ENCODE peak calls at places on chromosomes 7 and 10, in eight cellular contexts. J is neural crest cell; A is HEK293T; G is activated T-helper 2 cell treated with anti-CD3 and anti-CD28 coated beads, Interferon-gamma antibody, Interleukin-2, Interleukin-4, amounts not matched to agents 10 μg/mL and 5 μg/mL and 100 μg/mL, durations not matched to agents 14 hours and 24 hours and 36 hours; F is fibroblast of pulmonary artery; Y is CD4-positive, alpha-beta T cell; M is activated CD8-positive, alpha-beta memory T cell treated with anti-CD3 and anti-CD28 coated beads for 48 hours; D is activated naive CD4-positive, alpha-beta T cell. Q is an unnamed sample.

GRCh38 chr10:27658788-27659187 is 86.8 kb downstream of the MKX start:
- DNase-seq in J (no peak), A (no peak), G (no peak), F (no peak), Y (no peak), M (no peak), D (no peak), Q (no peak)

GRCh38 chr10:30759423-30759822 is 129.9 kb upstream of the LYZL2 start:
- DNase-seq in J (no peak), A (no peak), G (no peak), F (no peak), Y (no peak), M (no peak), D (no peak), Q (no peak)

GRCh38 chr10:113316506-113316905 is 236.3 kb upstream of the HABP2 start:
- DNase-seq in J (no peak), A (no peak), G (no peak), F (no peak), Y (no peak), M (no peak), D (no peak), Q (no peak)

GRCh38 chr7:8277394-8277982 is 15.5 kb upstream of the ICA1 start:
- DNase-seq in J (no peak), A (peak), G (no peak), F (no peak), Y (no peak), M (no peak), D (no peak), Q (no peak)

GRCh38 chr10:58266003-58266825 is 1.5 kb downstream of the IPMK start:
- DNase-seq in J (no peak), A (no peak), G (peak), F (peak), Y (no peak), M (no peak), D (no peak), Q (peak)

GRCh38 chr7:87202705-87203104 is 16.8 kb downstream of the TMEM243 start:
- DNase-seq in J (no peak), A (no peak), G (no peak), F (no peak), Y (no peak), M (no peak), D (no peak), Q (no peak)

GRCh38 chr7:103833401-103833800 is 156.1 kb downstream of the RELN start:
- DNase-seq in J (no peak), A (no peak), G (no peak), F (no peak), Y (no peak), M (no peak), D (no peak), Q (no peak)

GRCh38 chr7:105618016-105618296 is 36.7 kb upstream of the EFCAB10 start:
- DNase-seq in J (no peak), A (no peak), G (no peak), F (no peak), Y (no peak), M (no peak), D (no peak), Q (no peak)

GRCh38 chr7:3267928-3268690 is 32.9 kb upstream of the SDK1 start:
- DNase-seq in J (no peak), A (no peak), G (no peak), F (peak), Y (no peak), M (no peak), D (no peak), Q (peak)

GRCh38 chr10:74293686-74294365 is 142.8 kb downstream of the ADK start:
- DNase-seq in J (no peak), A (no peak), G (no peak), F (peak), Y (no peak), M (no peak), D (no peak), Q (peak)

GRCh38 chr7:49718755-49719154 is 54.7 kb upstream of the VWC2 start:
- DNase-seq in J (no peak), A (no peak), G (no peak), F (no peak), Y (no peak), M (no peak), D (no peak), Q (peak)

GRCh38 chr10:22977751-22978150 is 49.9 kb downstream of the ARMC3 start:
- DNase-seq in J (no peak), A (no peak), G (no peak), F (no peak), Y (no peak), M (no peak), D (no peak), Q (no peak)

GRCh38 chr7:151556592-151556991 is 36.9 kb upstream of the RHEB start:
- DNase-seq in J (no peak), A (no peak), G (no peak), F (no peak), Y (no peak), M (no peak), D (no peak), Q (no peak)

GRCh38 chr7:13188236-13188635 is 500.8 kb downstream of the ARL4A start:
- DNase-seq in J (no peak), A (no peak), G (no peak), F (no peak), Y (no peak), M (no peak), D (no peak), Q (no peak)

GRCh38 chr7:14687777-14688176 is 214.8 kb downstream of the DGKB start:
- DNase-seq in J (no peak), A (peak), G (no peak), F (peak), Y (no peak), M (no peak), D (no peak), Q (no peak)

Q was measured in HS-5.